ENCODE peak calls at places on chromosome 19, in four cellular contexts. Q is activated gamma-delta T cell treated with Interleukin-2 at 50 U/mL for 16 hours, V is fibroblast of pulmonary artery, N is HEK293T. A is an unnamed sample.

GRCh38 chr19:41223431-41224234 is 4.6 kb downstream of the AXL start:
- DNase-seq in Q (no peak), V (peak; percentile 60), N (no peak), A (no peak)

GRCh38 chr19:2488405-2488941 is 12.5 kb downstream of the GADD45B start:
- DNase-seq in Q (no peak), V (no peak), N (no peak), A (no peak)

GRCh38 chr19:6014551-6015135 is 36.7 kb upstream of the RANBP3 start:
- DNase-seq in Q (no peak), V (no peak), N (no peak), A (no peak)

GRCh38 chr19:10863107-10863700 is 8.1 kb upstream of the CARM1 start:
- DNase-seq in Q (no peak), V (no peak), N (no peak), A (no peak)

GRCh38 chr19:41641879-41642485 is 15.1 kb upstream of the CEACAM4 start:
- DNase-seq in Q (peak; percentile 75), V (peak; percentile 60), N (peak; percentile 76), A (peak; percentile 35)

GRCh38 chr19:335486-336066 is 9.0 kb downstream of the MIER2 start:
- DNase-seq in Q (no peak), V (no peak), N (no peak), A (no peak)

GRCh38 chr19:48561412-48561811 is 9.4 kb downstream of the SULT2B1 start:
- DNase-seq in Q (no peak), V (no peak), N (no peak), A (no peak)

GRCh38 chr19:55070755-55071502 is 4.7 kb upstream of the EPS8L1 start:
- DNase-seq in Q (no peak), V (peak; percentile 45), N (no peak), A (no peak)

GRCh38 chr19:6030214-6030507 is 52.2 kb upstream of the RANBP3 start:
- DNase-seq in Q (no peak), V (peak; percentile 85), N (no peak), A (no peak)

GRCh38 chr19:23516266-23516665 is 121.0 kb upstream of the ZNF91 start:
- DNase-seq in Q (no peak), V (no peak), N (no peak), A (no peak)

GRCh38 chr19:374183-374885 is 29.7 kb upstream of the MIER2 start:
- DNase-seq in Q (no peak), V (no peak), N (no peak), A (no peak)

GRCh38 chr19:2923510-2923909 is 21.3 kb downstream of the ZNF77 start:
- DNase-seq in Q (no peak), V (peak; percentile 58), N (no peak), A (peak; percentile 28)

GRCh38 chr19:49106648-49107135 is 7.5 kb upstream of the LIN7B start:
- DNase-seq in Q (peak; percentile 68), V (peak; percentile 58), N (no peak), A (peak; percentile 36)

GRCh38 chr19:53991224-53992113 is at the start of gene CACNG6:
- DNase-seq in Q (no peak), V (peak; percentile 49), N (peak; percentile 49), A (peak; percentile 79)

GRCh38 chr19:43362179-43362578 is 8.7 kb downstream of the CD177 start:
- DNase-seq in Q (no peak), V (peak; percentile 12), N (no peak), A (no peak)

GRCh38 chr19:4199699-4200293 is 17.3 kb downstream of the ANKRD24 start:
- DNase-seq in Q (no peak), V (no peak), N (no peak), A (no peak)

GRCh38 chr19:38759590-38760003 is 13.7 kb downstream of the LGALS7 start:
- DNase-seq in Q (no peak), V (no peak), N (no peak), A (no peak)

GRCh38 chr19:11337080-11337479 is 2.4 kb downstream of the RAB3D start:
- DNase-seq in Q (no peak), V (no peak), N (no peak), A (no peak)

GRCh38 chr19:43902399-43902798 is 32.7 kb downstream of the ZNF45 start:
- DNase-seq in Q (no peak), V (no peak), N (no peak), A (no peak)

GRCh38 chr19:38720559-38721236 is 23.6 kb downstream of the CAPN12 start:
- DNase-seq in Q (no peak), V (no peak), N (no peak), A (no peak)

GRCh38 chr19:28037186-28037585 is 1175.8 kb downstream of the UQCRFS1 start:
- DNase-seq in Q (no peak), V (no peak), N (no peak), A (no peak)

GRCh38 chr19:4678881-4679379 is 8.8 kb upstream of the MYDGF start:
- DNase-seq in Q (no peak), V (no peak), N (peak; percentile 94), A (no peak)

GRCh38 chr19:2474232-2475017 is 1.5 kb upstream of the GADD45B start:
- DNase-seq in Q (peak; percentile 82), V (peak; percentile 89), N (peak; percentile 86), A (no peak)

GRCh38 chr19:44777715-44778347 is at the start of gene CBLC:
- DNase-seq in Q (no peak), V (no peak), N (no peak), A (peak; percentile 71)

GRCh38 chr19:7458675-7459074 is 30.2 kb downstream of the PEX11G start:
- DNase-seq in Q (no peak), V (no peak), N (no peak), A (no peak)

GRCh38 chr19:28264556-28264955 is 948.4 kb downstream of the UQCRFS1 start:
- DNase-seq in Q (no peak), V (no peak), N (no peak), A (no peak)

GRCh38 chr19:768424-768823 is 17.5 kb downstream of the MISP start:
- DNase-seq in Q (no peak), V (peak; percentile 79), N (no peak), A (no peak)

GRCh38 chr19:47707135-47707925 is 5.9 kb upstream of the EHD2 start:
- DNase-seq in Q (peak; percentile 67), V (peak; percentile 83), N (peak; percentile 85), A (peak; percentile 50)

GRCh38 chr19:9381367-9381785 is 18.6 kb downstream of the ZNF177 start:
- DNase-seq in Q (no peak), V (peak; percentile 7), N (no peak), A (no peak)

GRCh38 chr19:7941895-7942596 is 1.4 kb downstream of the TIMM44 start:
- DNase-seq in Q (no peak), V (no peak), N (no peak), A (no peak)

GRCh38 chr19:38737921-38738731 is 6.1 kb downstream of the CAPN12 start:
- DNase-seq in Q (no peak), V (no peak), N (no peak), A (no peak)

GRCh38 chr19:39053276-39054090 is 21.1 kb upstream of the FBXO27 start:
- DNase-seq in Q (no peak), V (no peak), N (no peak), A (no peak)

GRCh38 chr19:12996542-12997094 is 1.3 kb downstream of the NFIX start:
- DNase-seq in Q (no peak), V (peak; percentile 49), N (no peak), A (no peak)

GRCh38 chr19:4534836-4535658 is at the start of gene PLIN5:
- DNase-seq in Q (peak; percentile 22), V (peak; percentile 68), N (peak; percentile 97), A (peak; percentile 21)

GRCh38 chr19:52170863-52171320 is 529 bp downstream of the ZNF836 start:
- DNase-seq in Q (no peak), V (no peak), N (no peak), A (peak; percentile 44)